ENCODE peak calls at places on chromosomes 16 and 17, in four cellular contexts. U is HCT116, R is HepG2, V is SK-N-SH. K is an unnamed sample.

GRCh38 chr17:76267051-76267576 is 2.0 kb downstream of the UBALD2 start:
- DNase-seq in U (no peak), R (no peak), V (no peak), K (no peak)

GRCh38 chr17:48240562-48241130 is 133.1 kb downstream of the SNX11 start:
- DNase-seq in U (peak), R (no peak), V (no peak), K (no peak)

GRCh38 chr17:37821025-37821713 is 76.3 kb upstream of the HNF1B start:
- DNase-seq in U (no peak), R (no peak), V (no peak), K (no peak)

GRCh38 chr17:50219939-50220465 is 18.6 kb upstream of the COL1A1 start:
- DNase-seq in U (no peak), R (peak), V (no peak), K (no peak)

GRCh38 chr17:48439875-48440505 is 10.0 kb upstream of the SKAP1 start:
- DNase-seq in U (no peak), R (no peak), V (no peak), K (no peak)

GRCh38 chr17:64357191-64357981 is 33.3 kb downstream of the PECAM1 start:
- DNase-seq in U (no peak), R (no peak), V (no peak), K (no peak)

GRCh38 chr16:77918792-77919707 is 103.3 kb upstream of the CLEC3A start:
- DNase-seq in U (no peak), R (peak), V (no peak), K (no peak)

GRCh38 chr17:54307326-54307725 is 484.6 kb downstream of the KIF2B start:
- DNase-seq in U (no peak), R (no peak), V (no peak), K (no peak)

GRCh38 chr16:16038950-16039349 is 89.5 kb downstream of the ABCC1 start:
- DNase-seq in U (no peak), R (no peak), V (no peak), K (no peak)

GRCh38 chr16:85680352-85680944 is 8.3 kb downstream of the GINS2 start:
- DNase-seq in U (no peak), R (no peak), V (no peak), K (no peak)

GRCh38 chr17:68248199-68248825 is 469 bp downstream of the AMZ2 start:
- DNase-seq in U (no peak), R (no peak), V (no peak), K (peak)

GRCh38 chr17:40103082-40103741 is 2.8 kb upstream of the NR1D1 start:
- DNase-seq in U (no peak), R (no peak), V (no peak), K (no peak)

GRCh38 chr16:10831899-10832886 is 13.6 kb upstream of the TVP23A start:
- DNase-seq in U (no peak), R (no peak), V (no peak), K (no peak)

GRCh38 chr17:31674717-31675349 is 184.2 kb downstream of the COPRS start:
- DNase-seq in U (no peak), R (no peak), V (no peak), K (no peak)

GRCh38 chr17:32475258-32475657 is 11.5 kb upstream of the CDK5R1 start:
- DNase-seq in U (no peak), R (no peak), V (no peak), K (no peak)

GRCh38 chr16:720507-720989 is 398 bp upstream of the ANTKMT start:
- DNase-seq in U (no peak), R (no peak), V (peak), K (peak)

GRCh38 chr17:13995856-13996635 is 73.3 kb upstream of the COX10 start:
- DNase-seq in U (no peak), R (no peak), V (no peak), K (no peak)

GRCh38 chr17:44967907-44968224 is 237 bp downstream of the C1QL1 start:
- DNase-seq in U (no peak), R (no peak), V (no peak), K (no peak)

GRCh38 chr17:77795685-77796084 is 162.8 kb upstream of the TNRC6C start:
- DNase-seq in U (no peak), R (no peak), V (no peak), K (no peak)

GRCh38 chr17:6374271-6374691 is 60.6 kb downstream of the AIPL1 start:
- DNase-seq in U (peak), R (no peak), V (no peak), K (no peak)

GRCh38 chr16:27301236-27301861 is 12.4 kb upstream of the IL4R start:
- DNase-seq in U (no peak), R (no peak), V (no peak), K (no peak)

GRCh38 chr17:77374170-77374936 is 233.6 kb downstream of the SEC14L1 start:
- DNase-seq in U (no peak), R (peak), V (peak), K (peak)

GRCh38 chr16:79721186-79721745 is 120.7 kb upstream of the MAF start:
- DNase-seq in U (no peak), R (no peak), V (no peak), K (no peak)

GRCh38 chr16:27217256-27217655 is 13.9 kb downstream of the KDM8 start:
- DNase-seq in U (no peak), R (no peak), V (peak), K (peak)

GRCh38 chr17:81066771-81067315 is 31.9 kb downstream of the BAIAP2 start:
- DNase-seq in U (no peak), R (no peak), V (peak), K (no peak)

GRCh38 chr16:57061084-57061905 is 31.1 kb upstream of the CPNE2 start:
- DNase-seq in U (no peak), R (peak), V (peak), K (no peak)

GRCh38 chr17:40091691-40092397 is 8.5 kb downstream of the NR1D1 start:
- DNase-seq in U (no peak), R (no peak), V (no peak), K (no peak)

GRCh38 chr16:67447508-67448076 is 16.7 kb downstream of the HSD11B2 start:
- DNase-seq in U (peak), R (peak), V (peak), K (peak)

GRCh38 chr17:40419559-40420331 is 2.0 kb upstream of the TOP2A start:
- DNase-seq in U (no peak), R (peak), V (peak), K (no peak)

GRCh38 chr16:67013238-67013822 is 15.6 kb upstream of the CBFB start:
- DNase-seq in U (no peak), R (no peak), V (no peak), K (peak)

GRCh38 chr16:84294196-84295142 is at the start of gene WFDC1:
- DNase-seq in U (no peak), R (no peak), V (peak), K (no peak)
- TF ChIP-seq ELF1 in U (no peak), R (no peak), V (no peak), K (no peak)

GRCh38 chr17:43701318-43701743 is 39.6 kb upstream of the MEOX1 start:
- DNase-seq in U (no peak), R (no peak), V (no peak), K (no peak)
- TF ChIP-seq ELF1 in U (no peak), R (no peak), V (no peak), K (no peak)

GRCh38 chr17:19785854-19786253 is 37.8 kb upstream of the ALDH3A1 start:
- DNase-seq in U (no peak), R (no peak), V (no peak), K (no peak)

GRCh38 chr17:19791918-19792317 is 43.8 kb upstream of the ALDH3A1 start:
- DNase-seq in U (no peak), R (no peak), V (no peak), K (no peak)

DNA sequence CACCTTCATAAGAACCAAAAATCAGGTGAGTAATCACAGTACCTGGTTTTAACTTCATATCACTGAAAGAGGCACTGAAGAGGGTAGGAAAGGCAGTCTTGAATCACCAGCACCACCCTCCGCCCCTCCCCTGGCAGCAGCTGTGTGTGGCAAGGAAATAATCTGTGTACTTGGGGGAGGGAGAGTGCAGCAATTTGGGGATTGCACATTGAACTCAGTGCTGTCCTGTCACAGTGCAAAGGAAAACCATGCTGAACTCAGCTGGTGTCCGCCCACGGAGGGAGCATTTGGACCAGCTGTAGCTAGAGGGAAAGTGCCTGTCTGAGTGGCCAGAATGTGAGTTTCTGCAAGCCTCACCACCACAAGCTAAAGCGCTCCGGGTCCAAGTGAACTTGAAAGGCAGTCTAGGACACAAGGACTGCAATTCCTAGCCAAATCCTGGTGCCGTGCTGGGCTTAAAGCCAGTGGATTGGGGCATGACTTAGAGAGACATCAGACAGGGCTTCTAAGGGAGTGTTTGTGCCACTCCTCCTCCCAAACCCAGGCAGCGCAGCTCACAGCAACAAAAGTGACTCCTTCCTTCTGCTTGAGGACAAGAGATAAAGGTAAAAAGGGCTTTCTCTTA is 39.7 kb upstream of the ALDH3A1 start:
- DNase-seq in U (no peak), R (no peak), V (no peak), K (no peak)
- TF ChIP-seq ELF1 in U (no peak), R (no peak), V (no peak), K (no peak)

DNA sequence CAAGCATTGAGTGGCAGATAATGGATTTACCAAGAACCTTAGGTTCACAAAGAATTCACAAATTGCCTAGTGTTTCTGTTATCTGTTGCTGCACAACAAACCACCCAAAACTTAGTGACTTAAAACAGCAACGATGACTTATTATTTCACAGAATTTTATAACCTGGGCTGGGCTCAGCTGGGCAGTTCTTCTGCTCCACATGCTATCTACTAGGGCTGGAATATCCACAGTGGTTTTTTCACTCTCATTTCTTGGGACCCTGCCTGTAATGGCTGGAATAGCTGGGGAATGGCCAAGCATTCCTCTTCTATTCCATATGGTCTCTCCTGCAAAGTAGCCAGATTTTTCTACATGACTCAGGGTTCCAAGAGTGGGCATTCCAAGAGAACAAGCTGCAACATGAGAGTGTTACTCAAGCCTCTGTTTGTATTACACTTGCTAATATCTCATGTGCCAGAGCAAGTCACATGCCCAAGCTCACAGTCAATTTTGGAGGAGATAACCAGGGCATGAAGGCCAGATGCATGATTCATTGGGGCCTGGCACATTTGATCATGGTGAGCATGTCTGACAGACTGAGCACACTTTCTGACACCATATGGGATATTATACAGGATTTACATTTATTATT is 4.9 kb upstream of the PSMD7 start:
- DNase-seq in U (no peak), R (no peak), V (no peak), K (no peak)
- TF ChIP-seq ELF1 in U (no peak), R (no peak), V (no peak), K (no peak)

GRCh38 chr16:24572069-24572468 is 32.7 kb downstream of the RBBP6 start:
- DNase-seq in U (no peak), R (no peak), V (no peak), K (no peak)

GRCh38 chr16:24573141-24573540 is 33.8 kb downstream of the RBBP6 start:
- DNase-seq in U (no peak), R (no peak), V (no peak), K (no peak)

GRCh38 chr16:24562811-24563210 is 23.4 kb downstream of the RBBP6 start:
- DNase-seq in U (no peak), R (no peak), V (no peak), K (no peak)

DNA sequence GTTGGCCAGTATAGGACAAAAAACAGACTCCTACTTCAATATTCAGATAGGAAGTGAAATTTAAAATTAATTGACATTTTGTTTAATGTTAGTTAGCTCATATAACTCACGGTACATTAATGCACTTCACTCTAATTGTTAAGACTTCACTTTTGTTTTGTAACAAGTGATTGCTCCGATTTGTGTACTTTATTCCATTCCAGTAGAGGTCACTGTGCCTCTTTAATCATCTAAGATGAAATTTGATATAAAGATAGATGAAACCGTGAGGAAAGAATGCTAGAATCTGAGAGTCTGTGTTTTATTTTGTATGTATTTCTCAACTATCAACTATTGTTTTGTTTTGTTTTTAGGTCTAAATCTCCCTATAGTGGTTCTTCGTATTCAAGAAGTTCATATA is 29.0 kb downstream of the RBBP6 start:
- DNase-seq in U (no peak), R (no peak), V (peak), K (no peak)
- TF ChIP-seq ELF1 in U (no peak), R (no peak), V (no peak), K (no peak)

DNA sequence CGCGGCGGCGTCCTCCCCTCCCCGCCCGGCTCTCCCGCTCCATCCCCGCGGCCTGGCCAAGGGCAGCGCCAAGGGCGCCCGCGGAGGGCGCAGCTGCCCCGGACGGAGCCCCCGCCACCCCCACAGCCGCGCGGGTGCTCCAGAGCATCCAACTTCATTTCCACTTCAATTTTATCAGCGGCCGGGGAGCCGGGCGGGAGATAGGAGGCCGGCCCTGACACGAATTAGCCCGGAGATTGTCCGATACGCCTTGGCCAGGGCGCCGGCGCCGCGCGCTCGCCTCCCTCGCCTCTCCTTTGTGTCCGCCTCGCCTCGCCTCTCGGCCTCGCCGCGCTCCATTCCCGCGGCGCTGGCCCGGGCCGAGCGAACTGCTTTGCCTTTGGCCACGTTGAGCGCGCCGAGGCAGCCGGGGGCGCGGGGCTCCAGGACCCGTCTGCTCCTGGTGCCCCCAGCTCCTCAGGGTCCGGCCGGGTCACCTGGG is 129.1 kb upstream of the LHX1 start:
- DNase-seq in U (no peak), R (no peak), V (peak), K (peak)
- TF ChIP-seq ELF1 in U (no peak), R (no peak), V (no peak), K (no peak)

GRCh38 chr17:36185416-36185815 is 9.0 kb upstream of the TBC1D3B start:
- DNase-seq in U (no peak), R (no peak), V (no peak), K (no peak)

GRCh38 chr17:36183811-36184765 is 7.7 kb upstream of the TBC1D3B start:
- DNase-seq in U (no peak), R (no peak), V (peak), K (no peak)

GRCh38 chr17:36183001-36183810 is 6.8 kb upstream of the TBC1D3B start:
- DNase-seq in U (peak), R (peak), V (peak), K (peak)

DNA sequence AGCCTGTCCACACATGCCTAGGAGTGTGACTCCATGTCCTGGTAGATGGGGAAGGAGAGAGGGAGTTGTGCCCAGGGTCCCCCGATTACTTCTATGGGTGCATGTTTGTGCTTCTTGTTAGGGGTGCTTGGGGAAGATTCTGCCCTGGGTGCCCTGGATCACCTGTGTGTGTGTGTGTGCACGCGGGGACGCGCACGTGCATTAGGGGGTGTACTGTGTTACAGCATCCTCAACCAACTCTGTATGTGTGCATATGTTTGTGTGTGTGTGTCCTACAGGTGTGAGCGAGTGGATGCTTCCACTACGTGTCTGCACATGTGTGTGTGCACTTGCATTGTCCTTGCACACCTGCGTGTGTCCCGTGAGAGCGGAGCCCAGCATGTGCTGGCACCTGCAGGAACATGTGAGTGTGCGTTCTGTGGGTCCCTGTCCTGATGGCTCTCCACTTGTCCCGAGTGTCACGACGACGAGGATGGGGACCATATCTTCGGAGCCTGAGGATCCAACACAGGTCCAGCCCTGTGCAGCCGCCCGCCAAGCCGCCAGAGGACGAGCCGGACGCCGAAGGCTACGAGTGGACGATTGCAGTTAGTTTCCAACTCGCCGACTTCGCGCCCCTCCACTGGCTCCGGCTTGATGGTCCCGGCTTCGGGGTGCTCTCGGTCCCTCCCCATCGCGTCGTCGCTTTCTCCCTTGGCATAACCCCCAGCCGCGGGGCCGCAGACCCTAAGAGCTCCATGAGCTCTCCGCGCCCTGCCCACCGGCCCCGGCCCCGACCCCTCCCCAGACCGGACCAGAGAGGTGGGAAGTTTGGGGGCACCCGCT is 6.0 kb upstream of the TBC1D3B start:
- DNase-seq in U (no peak), R (no peak), V (no peak), K (no peak)
- TF ChIP-seq ELF1 in U (no peak), R (no peak), V (no peak), K (no peak)

GRCh38 chr17:2023256-2023655 is 1.9 kb downstream of the RTN4RL1 start:
- DNase-seq in U (no peak), R (no peak), V (no peak), K (no peak)

GRCh38 chr17:2022647-2023046 is 2.5 kb downstream of the RTN4RL1 start:
- DNase-seq in U (no peak), R (no peak), V (no peak), K (no peak)

GRCh38 chr17:2025220-2025621 is at the start of gene RTN4RL1:
- DNase-seq in U (peak), R (no peak), V (peak), K (peak)

GRCh38 chr17:2024572-2025219 is 438 bp downstream of the RTN4RL1 start:
- DNase-seq in U (no peak), R (no peak), V (peak), K (no peak)

GRCh38 chr17:2023692-2024571 is 1.2 kb downstream of the RTN4RL1 start:
- DNase-seq in U (peak), R (no peak), V (peak), K (peak)
- TF ChIP-seq ELF1 in U (no peak), R (no peak), V (no peak), K (no peak)

GRCh38 chr17:51734976-51735375 is 423.5 kb downstream of the CA10 start:
- DNase-seq in U (no peak), R (no peak), V (no peak), K (no peak)

GRCh38 chr17:51739245-51739886 is 419.1 kb downstream of the CA10 start:
- DNase-seq in U (no peak), R (no peak), V (no peak), K (no peak)

GRCh38 chr17:51731941-51732722 is 426.4 kb downstream of the CA10 start:
- DNase-seq in U (no peak), R (no peak), V (no peak), K (no peak)

GRCh38 chr17:51733166-51733565 is 425.3 kb downstream of the CA10 start:
- DNase-seq in U (no peak), R (no peak), V (no peak), K (no peak)

GRCh38 chr17:51734462-51734861 is 424.1 kb downstream of the CA10 start:
- DNase-seq in U (peak), R (no peak), V (no peak), K (no peak)
- TF ChIP-seq ELF1 in U (no peak), R (no peak), V (no peak), K (no peak)

GRCh38 chr17:4074831-4075495 is 67.9 kb downstream of the ZZEF1 start:
- DNase-seq in U (peak), R (peak), V (peak), K (peak)
- TF ChIP-seq ELF1 in U (no peak), R (no peak), V (no peak), K (no peak)

K was measured in K562.